ENCODE peak calls at places on chromosomes 3 and 15, in four cellular contexts. One of them, this sample, is unnamed.

GRCh38 chr3:138434276-138434874 is at the start of gene ESYT3:
- DNase-seq in AG04449: no peak
- DNase-seq in activated CD4-positive, alpha-beta T cell treated with anti-CD3 and anti-CD28 coated beads, Interleukin-2, amount 50 U/mL, for 48 hours: peak; percentile 68
- DNase-seq in anterior cingulate cortex: peak; percentile 56
- DNase-seq in this sample: peak; percentile 5

GRCh38 chr3:41117398-41117870 is 81.9 kb upstream of the CTNNB1 start:
- DNase-seq in AG04449: peak; percentile 88
- DNase-seq in activated CD4-positive, alpha-beta T cell treated with anti-CD3 and anti-CD28 coated beads, Interleukin-2, amount 50 U/mL, for 48 hours: peak; percentile 87
- DNase-seq in anterior cingulate cortex: peak; percentile 9
- DNase-seq in this sample: peak; percentile 77

GRCh38 chr15:55056500-55056899 is 140.2 kb downstream of the RSL24D1 start:
- DNase-seq in AG04449: no peak
- DNase-seq in activated CD4-positive, alpha-beta T cell treated with anti-CD3 and anti-CD28 coated beads, Interleukin-2, amount 50 U/mL, for 48 hours: no peak
- DNase-seq in anterior cingulate cortex: no peak
- DNase-seq in this sample: no peak

GRCh38 chr3:125316949-125317348 is 58.2 kb downstream of the ZNF148 start:
- DNase-seq in AG04449: no peak
- DNase-seq in activated CD4-positive, alpha-beta T cell treated with anti-CD3 and anti-CD28 coated beads, Interleukin-2, amount 50 U/mL, for 48 hours: no peak
- DNase-seq in anterior cingulate cortex: no peak
- DNase-seq in this sample: no peak

GRCh38 chr3:156409694-156410093 is 145.2 kb downstream of the SSR3 start:
- DNase-seq in AG04449: no peak
- DNase-seq in activated CD4-positive, alpha-beta T cell treated with anti-CD3 and anti-CD28 coated beads, Interleukin-2, amount 50 U/mL, for 48 hours: no peak
- DNase-seq in anterior cingulate cortex: no peak
- DNase-seq in this sample: no peak

GRCh38 chr3:29100292-29100691 is 180.6 kb upstream of the RBMS3 start:
- DNase-seq in AG04449: no peak
- DNase-seq in activated CD4-positive, alpha-beta T cell treated with anti-CD3 and anti-CD28 coated beads, Interleukin-2, amount 50 U/mL, for 48 hours: no peak
- DNase-seq in anterior cingulate cortex: no peak
- DNase-seq in this sample: no peak

GRCh38 chr3:45612918-45613602 is 18.5 kb downstream of the LIMD1 start:
- DNase-seq in AG04449: no peak
- DNase-seq in activated CD4-positive, alpha-beta T cell treated with anti-CD3 and anti-CD28 coated beads, Interleukin-2, amount 50 U/mL, for 48 hours: no peak
- DNase-seq in anterior cingulate cortex: no peak
- DNase-seq in this sample: no peak

GRCh38 chr3:195073866-195074860 is 196.8 kb downstream of the XXYLT1 start:
- DNase-seq in AG04449: no peak
- DNase-seq in activated CD4-positive, alpha-beta T cell treated with anti-CD3 and anti-CD28 coated beads, Interleukin-2, amount 50 U/mL, for 48 hours: no peak
- DNase-seq in anterior cingulate cortex: no peak
- DNase-seq in this sample: no peak

GRCh38 chr3:190807719-190808375 is 54.6 kb downstream of the GMNC start:
- DNase-seq in AG04449: no peak
- DNase-seq in activated CD4-positive, alpha-beta T cell treated with anti-CD3 and anti-CD28 coated beads, Interleukin-2, amount 50 U/mL, for 48 hours: no peak
- DNase-seq in anterior cingulate cortex: no peak
- DNase-seq in this sample: no peak

GRCh38 chr3:52845691-52846426 is 11.0 kb upstream of the MUSTN1 start:
- DNase-seq in AG04449: no peak
- DNase-seq in activated CD4-positive, alpha-beta T cell treated with anti-CD3 and anti-CD28 coated beads, Interleukin-2, amount 50 U/mL, for 48 hours: peak; percentile 21
- DNase-seq in anterior cingulate cortex: no peak
- DNase-seq in this sample: no peak

GRCh38 chr3:179927191-179927590 is 109.5 kb downstream of the PEX5L start:
- DNase-seq in AG04449: no peak
- DNase-seq in activated CD4-positive, alpha-beta T cell treated with anti-CD3 and anti-CD28 coated beads, Interleukin-2, amount 50 U/mL, for 48 hours: no peak
- DNase-seq in anterior cingulate cortex: no peak
- DNase-seq in this sample: no peak

GRCh38 chr3:42662037-42662812 is 8.7 kb downstream of the ZBTB47 start:
- DNase-seq in AG04449: no peak
- DNase-seq in activated CD4-positive, alpha-beta T cell treated with anti-CD3 and anti-CD28 coated beads, Interleukin-2, amount 50 U/mL, for 48 hours: no peak
- DNase-seq in anterior cingulate cortex: no peak
- DNase-seq in this sample: no peak

GRCh38 chr3:33372218-33373081 is 67.8 kb downstream of the UBP1 start:
- DNase-seq in AG04449: no peak
- DNase-seq in activated CD4-positive, alpha-beta T cell treated with anti-CD3 and anti-CD28 coated beads, Interleukin-2, amount 50 U/mL, for 48 hours: peak; percentile 51
- DNase-seq in anterior cingulate cortex: peak; percentile 17
- DNase-seq in this sample: peak; percentile 38

GRCh38 chr3:192082733-192083660 is 622.0 kb downstream of the PYDC2 start:
- DNase-seq in AG04449: no peak
- DNase-seq in activated CD4-positive, alpha-beta T cell treated with anti-CD3 and anti-CD28 coated beads, Interleukin-2, amount 50 U/mL, for 48 hours: no peak
- DNase-seq in anterior cingulate cortex: no peak
- DNase-seq in this sample: no peak

GRCh38 chr15:52151353-52151752 is 38.8 kb upstream of the BCL2L10 start:
- DNase-seq in AG04449: no peak
- DNase-seq in activated CD4-positive, alpha-beta T cell treated with anti-CD3 and anti-CD28 coated beads, Interleukin-2, amount 50 U/mL, for 48 hours: no peak
- DNase-seq in anterior cingulate cortex: no peak
- DNase-seq in this sample: no peak

GRCh38 chr3:129213238-129213637 is 29.5 kb upstream of the CNBP start:
- DNase-seq in AG04449: no peak
- DNase-seq in activated CD4-positive, alpha-beta T cell treated with anti-CD3 and anti-CD28 coated beads, Interleukin-2, amount 50 U/mL, for 48 hours: no peak
- DNase-seq in anterior cingulate cortex: no peak
- DNase-seq in this sample: no peak

GRCh38 chr3:63047068-63047467 is 171.9 kb upstream of the CADPS start:
- DNase-seq in AG04449: no peak
- DNase-seq in activated CD4-positive, alpha-beta T cell treated with anti-CD3 and anti-CD28 coated beads, Interleukin-2, amount 50 U/mL, for 48 hours: no peak
- DNase-seq in anterior cingulate cortex: no peak
- DNase-seq in this sample: no peak

GRCh38 chr3:81307221-81307620 is 454.2 kb downstream of the GBE1 start:
- DNase-seq in AG04449: no peak
- DNase-seq in activated CD4-positive, alpha-beta T cell treated with anti-CD3 and anti-CD28 coated beads, Interleukin-2, amount 50 U/mL, for 48 hours: no peak
- DNase-seq in anterior cingulate cortex: no peak
- DNase-seq in this sample: no peak

GRCh38 chr15:74173545-74174215 is at the start of gene ISLR:
- DNase-seq in AG04449: no peak
- DNase-seq in activated CD4-positive, alpha-beta T cell treated with anti-CD3 and anti-CD28 coated beads, Interleukin-2, amount 50 U/mL, for 48 hours: no peak
- DNase-seq in anterior cingulate cortex: no peak
- DNase-seq in this sample: no peak

GRCh38 chr3:157459706-157460105 is 23.1 kb downstream of the PTX3 start:
- DNase-seq in AG04449: no peak
- DNase-seq in activated CD4-positive, alpha-beta T cell treated with anti-CD3 and anti-CD28 coated beads, Interleukin-2, amount 50 U/mL, for 48 hours: no peak
- DNase-seq in anterior cingulate cortex: no peak
- DNase-seq in this sample: no peak

GRCh38 chr3:122619040-122619439 is 41.6 kb downstream of the PARP15 start:
- DNase-seq in AG04449: no peak
- DNase-seq in activated CD4-positive, alpha-beta T cell treated with anti-CD3 and anti-CD28 coated beads, Interleukin-2, amount 50 U/mL, for 48 hours: no peak
- DNase-seq in anterior cingulate cortex: no peak
- DNase-seq in this sample: no peak

GRCh38 chr15:42156266-42156922 is at the start of gene PLA2G4F:
- DNase-seq in AG04449: no peak
- DNase-seq in activated CD4-positive, alpha-beta T cell treated with anti-CD3 and anti-CD28 coated beads, Interleukin-2, amount 50 U/mL, for 48 hours: no peak
- DNase-seq in anterior cingulate cortex: no peak
- DNase-seq in this sample: no peak

This sample was measured in effector memory CD8-positive, alpha-beta T cell.